ENCODE peak calls at places on chromosomes 1 and 21, in nine cellular contexts. Z is uterus, U is HCT116, Y is thyroid gland, C is aorta, Q is stomach, A is colonic mucosa, T is GM23338, L is Peyer's patch. K is an unnamed sample. For H3K4me1, the result is how much of the 10 kb centered on the place peaks cover.

GRCh38 chr21:21003701-21004100 is 5.5 kb downstream of the NCAM2 start:
- DNase-seq in U (peak), Z (no peak), Q (no peak), L (no peak), C (no peak), A (no peak), T (peak), Y (no peak), K (no peak)

GRCh38 chr1:183432548-183432875 is 14.3 kb upstream of the NMNAT2 start:
- DNase-seq in T (no peak), Y (no peak), A (peak), C (no peak), U (peak), L (no peak), Z (no peak), Q (no peak), K (no peak)

GRCh38 chr21:25456672-25457071 is 150.6 kb downstream of the MRPL39 start:
- DNase-seq in C (no peak), T (no peak), Y (no peak), L (no peak), Z (no peak), U (no peak), A (no peak), Q (peak), K (no peak)

GRCh38 chr21:31710586-31710985 is 21.3 kb downstream of the SCAF4 start:
- DNase-seq in U (no peak), T (no peak), C (no peak), L (no peak), Y (no peak), Q (no peak), A (no peak), Z (no peak), K (no peak)

GRCh38 chr1:160681067-160681890 is 30.3 kb downstream of the CD48 start:
- DNase-seq in L (peak), U (peak), Y (peak), T (peak), C (peak), Z (peak), Q (peak), A (peak), K (peak)

GRCh38 chr1:19759740-19760089 is 40.0 kb downstream of the TMCO4 start:
- DNase-seq in U (peak), A (no peak), T (no peak), L (peak), Z (no peak), Y (no peak), Q (no peak), C (no peak), K (no peak)

GRCh38 chr1:244347942-244348341 is 103.8 kb downstream of the ADSS2 start:
- DNase-seq in U (no peak), Q (no peak), L (peak), Z (no peak), C (no peak), A (peak), T (no peak), Y (no peak), K (peak)

GRCh38 chr1:25568090-25568833 is 24.9 kb downstream of the LDLRAP1 start:
- DNase-seq in T (peak), A (no peak), L (no peak), Q (peak), Z (peak), U (peak), C (no peak), Y (no peak), K (no peak)

GRCh38 chr21:45640001-45640887 is 3.3 kb upstream of the PCBP3 start:
- DNase-seq in L (no peak), T (peak), C (no peak), A (no peak), U (no peak), Z (no peak), Q (no peak), Y (no peak), K (no peak)

GRCh38 chr1:112904071-112904830 is 51.7 kb downstream of the SLC16A1 start:
- DNase-seq in Z (no peak), U (peak), A (no peak), C (no peak), Q (no peak), T (no peak), L (no peak), Y (no peak), K (no peak)

GRCh38 chr1:186626533-186626932 is 53.7 kb downstream of the PTGS2 start:
- DNase-seq in Z (no peak), A (no peak), T (no peak), Q (no peak), U (no peak), C (no peak), Y (no peak), L (no peak), K (no peak)

GRCh38 chr1:25896266-25896665 is 10.0 kb downstream of the STMN1 start:
- DNase-seq in C (no peak), Y (no peak), A (no peak), Z (no peak), Q (no peak), T (no peak), U (no peak), L (no peak), K (no peak)

GRCh38 chr21:42214921-42215320 is 4.0 kb upstream of the ABCG1 start:
- DNase-seq in A (no peak), T (no peak), L (peak), U (no peak), Z (no peak), C (no peak), Y (no peak), Q (peak), K (no peak)

GRCh38 chr1:156123356-156124196 is 9.1 kb downstream of the LMNA start:
- DNase-seq in Z (peak), U (peak), Q (peak), C (peak), Y (peak), A (peak), T (peak), L (peak), K (peak)

GRCh38 chr1:197972406-197972805 is 55.2 kb downstream of the LHX9 start:
- DNase-seq in L (no peak), A (no peak), T (no peak), U (no peak), Y (no peak), Q (no peak), C (no peak), Z (no peak), K (no peak)

GRCh38 chr1:47684964-47685762 is 247.3 kb downstream of the FOXD2 start:
- DNase-seq in Q (no peak), T (no peak), C (peak), U (no peak), Z (no peak), Y (no peak), A (peak), L (no peak), K (no peak)

GRCh38 chr21:40976198-40977114 is 129.5 kb upstream of the DSCAM start:
- DNase-seq in C (no peak), Q (no peak), Z (no peak), L (no peak), U (no peak), A (no peak), T (no peak), Y (no peak), K (no peak)

GRCh38 chr21:28745131-28746055 is 247.3 kb downstream of the LTN1 start:
- DNase-seq in Z (peak), T (peak), U (peak), A (peak), Q (peak), L (peak), C (peak), Y (peak), K (peak)

GRCh38 chr1:28591708-28592313 is at the start of gene RAB42:
- DNase-seq in T (peak), A (peak), L (peak), Y (peak), Z (peak), C (peak), Q (peak), U (no peak), K (no peak)

GRCh38 chr21:33947451-33948095 is 32.0 kb upstream of the ATP5PO start:
- DNase-seq in A (peak), Z (peak), C (peak), T (peak), U (peak), Y (peak), Q (peak), L (peak), K (peak)

GRCh38 chr21:29817450-29817849 is 122.3 kb downstream of the GRIK1 start:
- DNase-seq in U (no peak), C (no peak), Y (no peak), Z (no peak), Q (no peak), T (no peak), A (no peak), L (no peak), K (no peak)

GRCh38 chr1:200279810-200280411 is 129.9 kb downstream of the ZNF281 start:
- DNase-seq in C (peak), L (peak), Q (peak), Y (peak), Z (no peak), T (peak), U (peak), A (peak), K (no peak)

GRCh38 chr1:151723726-151724370 is 2.5 kb downstream of the RIIAD1 start:
- DNase-seq in Y (no peak), L (no peak), T (peak), U (no peak), Q (no peak), C (no peak), A (no peak), Z (no peak), K (no peak)

GRCh38 chr1:151718666-151719065 is 2.1 kb upstream of the CELF3 start:
- DNase-seq in Z (no peak), C (no peak), A (no peak), L (no peak), T (no peak), Q (no peak), U (no peak), Y (no peak), K (no peak)

GRCh38 chr1:151720190-151720953 is 950 bp upstream of the RIIAD1 start:
- DNase-seq in U (no peak), C (no peak), L (no peak), Y (no peak), Q (peak), T (no peak), Z (no peak), A (no peak), K (no peak)

GRCh38 chr1:151721788-151722510 is 627 bp downstream of the RIIAD1 start:
- DNase-seq in Q (no peak), L (no peak), T (peak), U (no peak), C (no peak), Y (no peak), A (no peak), Z (no peak), K (no peak)

GRCh38 chr1:151720974-151721787 is at the start of gene RIIAD1:
- DNase-seq in U (no peak), A (no peak), L (no peak), C (no peak), Y (no peak), T (peak), Z (peak), Q (peak), K (no peak)
- H3K27ac ChIP-seq in U (no peak), A (peak), L (peak), C (no peak), Y (no peak), T (no peak), Z (peak), Q (peak), K (peak)

DNA sequence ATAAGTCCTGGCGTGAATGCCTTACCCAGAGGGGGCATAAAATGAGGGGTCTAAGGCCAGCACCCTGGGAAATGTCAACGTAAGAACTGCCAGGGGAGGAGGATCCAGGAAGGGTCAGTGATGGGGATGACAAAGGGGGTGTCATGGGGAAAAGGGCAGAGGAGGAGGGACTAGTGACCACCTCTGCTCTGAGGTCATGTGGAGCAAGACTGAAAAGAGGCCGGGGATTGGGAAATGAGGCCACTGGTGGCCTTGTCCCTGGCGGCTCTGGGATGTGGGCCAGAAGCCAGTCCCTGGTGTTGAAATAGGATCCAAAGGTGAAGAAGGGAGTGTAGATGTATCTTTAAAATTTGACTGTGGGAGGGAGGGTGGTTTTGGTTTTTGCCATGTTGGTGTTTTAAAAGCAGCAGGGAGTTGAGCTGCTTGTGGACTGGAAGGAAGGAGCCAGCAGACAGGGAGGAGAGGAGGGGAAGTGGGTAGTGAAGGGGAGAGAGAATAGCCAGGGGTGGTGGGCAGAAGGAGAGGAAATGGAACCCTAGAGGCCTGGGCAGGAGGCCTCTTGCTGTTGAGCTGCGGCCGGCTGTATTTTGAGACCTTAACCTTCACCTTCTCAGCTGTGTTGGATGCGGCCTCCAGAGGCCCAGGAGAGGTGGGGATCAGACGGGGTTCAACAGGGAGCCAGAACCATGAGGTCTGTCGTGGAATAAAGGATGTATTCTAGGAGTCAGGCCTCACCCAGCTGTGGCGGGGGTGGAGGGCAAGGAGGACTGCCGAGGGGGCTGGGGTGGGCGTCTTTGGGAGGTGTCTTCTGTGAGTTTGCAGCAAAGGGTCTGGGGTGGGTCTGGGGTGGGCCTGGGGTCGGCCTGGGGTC is 92.5 kb downstream of the DHRS3 start:
- DNase-seq in U (no peak), Z (peak), A (peak), Q (peak), T (no peak), C (no peak), L (peak), Y (peak), K (peak)
- H3K4me3 ChIP-seq in U (no peak), Z (no peak), A (no peak), Q (no peak), T (no peak), C (no peak), L (no peak), Y (no peak), K (no peak)

DNA sequence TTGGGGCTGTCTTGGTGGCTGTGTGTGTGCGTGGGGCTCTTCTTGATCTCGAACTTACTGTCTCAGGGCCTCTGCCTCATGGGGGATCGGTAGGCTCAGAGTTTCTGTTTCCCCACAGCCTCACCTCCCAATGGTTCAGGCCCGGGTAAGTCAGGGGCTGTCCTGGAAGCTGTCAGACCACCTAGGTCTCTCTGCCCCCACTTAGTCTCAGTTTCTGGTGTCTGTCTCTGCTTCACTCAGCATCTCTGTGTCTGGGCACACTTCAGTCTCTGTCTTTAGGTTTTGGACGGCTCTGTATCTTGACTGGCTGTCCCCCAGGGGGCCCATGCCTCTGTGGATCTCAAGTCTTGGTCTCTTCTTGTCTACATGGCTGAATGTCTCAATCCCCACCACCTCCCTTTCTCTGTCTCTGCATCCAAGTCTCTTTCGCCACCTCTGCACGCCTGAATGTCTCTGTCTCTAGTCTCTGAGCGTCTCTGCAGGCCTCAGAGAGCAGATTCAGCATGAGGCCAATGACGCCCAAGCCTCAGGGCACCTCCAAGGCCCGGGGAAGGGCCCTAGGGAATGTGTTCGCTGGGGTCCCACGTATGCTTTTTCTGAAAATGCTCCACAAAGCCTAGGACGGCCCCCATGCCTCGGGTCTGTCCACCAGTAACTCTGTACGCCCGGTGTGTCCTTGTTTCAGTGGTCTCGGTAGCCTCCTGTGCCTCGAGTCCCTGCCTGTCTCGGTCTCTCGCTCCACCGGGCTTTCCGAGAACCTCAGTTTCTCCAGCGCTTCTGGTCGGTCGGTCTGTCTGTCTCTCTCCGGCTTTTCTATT is 821 bp downstream of the FHL3 start:
- DNase-seq in T (no peak), C (peak), Y (no peak), A (no peak), Q (no peak), U (no peak), L (no peak), Z (no peak), K (peak)
- H3K4me1 ChIP-seq in T (half or more), C (under half), Y (under half), A (under half), Q (half or more), U (under half), L (under half), Z (under half), K (half or more)

DNA sequence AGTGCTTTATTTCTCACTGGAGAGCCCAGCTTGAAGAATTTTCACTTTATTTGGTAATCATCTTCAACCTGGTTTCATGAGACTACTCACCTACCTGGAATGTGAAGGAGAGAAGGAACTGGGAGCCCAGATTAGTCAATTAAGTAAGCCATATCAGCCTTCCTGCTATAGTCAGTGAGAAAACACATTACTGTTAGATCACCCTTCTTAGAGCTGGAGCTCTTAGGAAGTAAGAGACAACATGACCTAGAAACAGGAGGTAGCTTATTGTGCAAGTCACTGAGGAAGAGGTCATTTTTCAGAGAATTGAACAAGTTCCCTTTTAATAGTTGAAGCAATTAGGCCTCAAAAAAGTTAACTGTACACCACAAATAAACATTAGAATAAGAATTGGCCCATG is 49.2 kb upstream of the TEKT2 start:
- DNase-seq in Q (no peak), L (no peak), C (no peak), A (no peak), Y (no peak), Z (no peak), T (no peak), U (no peak), K (no peak)
- H3K27ac ChIP-seq in Q (no peak), L (no peak), C (no peak), A (no peak), Y (peak), Z (no peak), T (no peak), U (no peak), K (no peak)

GRCh38 chr21:26964379-26964778 is 2.5 kb downstream of the ADAMTS5 start:
- DNase-seq in L (peak), A (peak), C (peak), T (peak), Y (peak), U (no peak), Z (peak), Q (peak), K (peak)
- H3K4me3 ChIP-seq in L (peak), A (no peak), C (no peak), T (no peak), Y (peak), U (no peak), Z (peak), Q (peak), K (peak)

GRCh38 chr1:224864006-224864405 is 65.5 kb upstream of the DNAH14 start:
- DNase-seq in T (no peak), Q (no peak), L (no peak), Z (no peak), Y (no peak), A (no peak), C (no peak), U (no peak), K (no peak)

GRCh38 chr1:224865510-224865909 is 64.0 kb upstream of the DNAH14 start:
- DNase-seq in T (no peak), L (no peak), U (no peak), C (no peak), A (no peak), Z (no peak), Y (no peak), Q (no peak), K (no peak)

GRCh38 chr1:224860488-224860887 is 69.0 kb upstream of the DNAH14 start:
- DNase-seq in Z (no peak), L (no peak), T (no peak), Q (no peak), C (no peak), Y (no peak), U (no peak), A (no peak), K (no peak)

GRCh38 chr1:224859651-224860050 is 69.8 kb upstream of the DNAH14 start:
- DNase-seq in A (no peak), Y (no peak), L (no peak), T (no peak), C (no peak), Z (no peak), Q (no peak), U (no peak), K (no peak)

DNA sequence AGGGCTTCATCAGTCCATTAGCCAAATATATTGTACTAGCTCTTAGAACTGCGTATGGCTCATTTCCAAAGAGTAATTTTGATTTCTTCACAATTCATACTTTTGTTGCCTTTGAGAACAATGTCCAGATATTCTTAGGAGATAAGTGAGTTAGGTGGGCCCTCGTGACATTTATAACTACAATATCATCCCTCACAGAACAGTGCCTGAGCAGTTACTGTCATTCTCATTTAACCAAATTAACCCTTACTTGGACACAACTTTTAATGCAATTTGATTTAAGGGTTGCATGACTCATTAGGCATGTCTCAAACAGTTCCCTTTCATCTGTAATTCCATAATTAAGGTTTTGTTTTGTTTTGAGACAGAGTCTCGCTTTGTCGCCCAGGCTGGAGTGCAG is 68.2 kb upstream of the DNAH14 start:
- DNase-seq in T (no peak), C (no peak), Y (no peak), Z (no peak), L (no peak), A (no peak), U (no peak), Q (no peak), K (no peak)
- H3K4me1 ChIP-seq in T (under half), C (under half), Y (under half), Z (under half), L (under half), A (under half), U (under half), Q (under half), K (under half)

DNA sequence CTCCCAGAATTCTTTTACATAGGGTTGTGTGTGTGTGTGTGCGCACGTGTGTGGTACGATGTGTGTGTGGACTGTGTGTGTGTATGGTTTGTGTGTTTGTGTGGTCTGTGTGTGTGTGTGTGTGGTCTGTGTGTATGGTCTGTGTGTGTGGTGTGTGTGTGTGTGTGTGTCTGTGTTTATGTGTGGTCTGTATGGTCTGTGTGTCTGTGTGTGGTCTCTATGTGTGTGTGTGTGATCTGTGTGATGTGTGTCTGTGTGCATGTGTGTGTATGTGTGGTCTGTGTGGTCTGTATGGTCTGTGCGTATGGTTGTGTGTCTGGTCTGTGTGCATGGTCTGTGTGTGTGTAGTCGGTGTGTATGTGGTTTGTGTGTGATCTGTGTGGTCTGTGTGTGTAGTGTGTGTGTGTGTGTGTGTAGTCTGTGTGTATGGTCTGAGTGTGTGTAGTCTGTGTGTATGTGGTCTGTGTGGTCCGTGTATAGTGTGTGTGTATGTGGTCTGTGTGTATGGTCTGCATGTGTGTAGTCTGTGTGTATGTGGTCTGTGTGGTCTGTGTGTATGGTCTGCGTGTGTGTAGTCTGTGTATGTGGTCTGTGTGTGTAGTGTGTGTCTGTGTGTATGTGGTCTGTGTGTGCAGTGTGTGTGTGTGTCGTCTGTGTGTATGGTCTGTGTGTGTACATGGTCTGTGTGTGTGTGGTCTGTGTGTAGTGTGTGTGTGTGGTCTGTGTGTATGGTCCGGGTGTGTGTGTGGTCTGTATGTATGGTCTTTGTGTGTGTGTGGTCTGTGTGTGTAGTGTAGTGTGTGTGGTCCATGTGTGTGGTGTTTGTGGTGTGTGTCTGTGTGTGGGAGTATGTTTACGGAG is 46.8 kb downstream of the RHOU start:
- DNase-seq in U (no peak), T (no peak), C (no peak), Q (no peak), Z (no peak), Y (no peak), L (no peak), A (no peak), K (no peak)
- H3K27ac ChIP-seq in U (no peak), T (no peak), C (no peak), Q (no peak), Z (no peak), Y (peak), L (no peak), A (no peak), K (no peak)

K was measured in right atrium auricular region.